ENCODE peak calls at places on chromosome 5, in six cellular contexts. J is H1, B is GM12878, S is K562, C is SK-N-SH, D is HCT116. V is an unnamed sample.

GRCh38 chr5:132771559-132771998 is 5.5 kb downstream of the SEPTIN8 start:
- DNase-seq in D (no peak), S (no peak), B (no peak), C (no peak), J (no peak), V (no peak)

GRCh38 chr5:54669845-54670635 is 152.5 kb downstream of the SNX18 start:
- DNase-seq in C (no peak), B (no peak), J (no peak), D (no peak), S (no peak), V (no peak)

GRCh38 chr5:157652377-157652692 is at the start of gene SOX30:
- DNase-seq in J (no peak), B (no peak), S (no peak), D (no peak), C (no peak), V (no peak)

GRCh38 chr5:139246394-139246793 is 47.1 kb upstream of the MATR3 start:
- DNase-seq in B (no peak), S (peak; percentile 43), D (no peak), J (no peak), C (no peak), V (no peak)

GRCh38 chr5:6495433-6496206 is 47.0 kb downstream of the UBE2QL1 start:
- DNase-seq in S (no peak), B (no peak), D (no peak), J (no peak), C (no peak), V (no peak)

GRCh38 chr5:141084487-141084989 is 9.9 kb upstream of the PCDHB2 start:
- DNase-seq in S (peak; percentile 12), J (peak; percentile 66), D (no peak), C (peak; percentile 77), B (no peak), V (peak; percentile 44)

GRCh38 chr5:132090107-132090506 is 16.5 kb downstream of the CSF2 start:
- DNase-seq in J (no peak), D (peak; percentile 44), C (no peak), S (no peak), B (no peak), V (no peak)

GRCh38 chr5:64939772-64940510 is 171.2 kb downstream of the CWC27 start:
- DNase-seq in J (peak; percentile 53), C (no peak), D (no peak), B (no peak), S (no peak), V (no peak)

GRCh38 chr5:142959683-142960308 is 189.6 kb downstream of the ARHGAP26 start:
- DNase-seq in S (no peak), D (no peak), J (no peak), C (no peak), B (no peak), V (no peak)

GRCh38 chr5:2169862-2170820 is 287.4 kb upstream of the IRX4 start:
- DNase-seq in D (no peak), S (no peak), B (no peak), J (no peak), C (no peak), V (no peak)
- TF ChIP-seq JUND in D (no peak), S (no peak), B (no peak), J (no peak), C (no peak), V (no peak)

DNA sequence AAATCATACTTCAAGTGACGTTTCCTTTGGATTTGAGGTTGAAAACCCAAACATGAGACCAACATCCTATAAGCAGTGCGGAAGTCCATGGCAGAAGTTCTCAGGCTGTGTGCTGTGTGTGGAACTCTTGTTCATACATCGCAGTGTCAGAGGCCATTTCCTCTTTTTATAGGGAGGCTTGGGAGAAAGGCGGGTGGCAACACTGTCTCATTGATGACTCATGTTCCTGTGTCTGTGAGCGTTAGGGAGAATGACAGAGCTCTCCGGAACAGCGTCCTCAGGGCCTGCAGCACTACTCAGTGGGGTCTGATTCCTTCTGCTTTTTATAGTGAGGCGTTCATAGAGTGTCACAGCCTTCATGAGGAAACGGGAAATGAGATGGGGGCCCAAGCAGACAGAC is 98.8 kb upstream of the BASP1 start:
- DNase-seq in D (peak; percentile 70), C (peak; percentile 31), S (no peak), J (no peak), B (no peak), V (no peak)
- TF ChIP-seq JUND in D (peak; percentile 86), C (peak; percentile 87), S (peak; percentile 96), J (no peak), B (no peak), V (no peak)

GRCh38 chr5:99032234-99033013 is 103.6 kb upstream of the CHD1 start:
- DNase-seq in B (no peak), D (peak; percentile 56), S (peak; percentile 46), C (peak; percentile 46), J (no peak), V (peak; percentile 79)
- TF ChIP-seq JUND in B (no peak), D (no peak), S (peak; percentile 44), C (no peak), J (no peak), V (no peak)

GRCh38 chr5:124929000-124929399 is 182.6 kb upstream of the ZNF608 start:
- DNase-seq in S (no peak), B (no peak), D (no peak), J (no peak), C (no peak), V (no peak)

GRCh38 chr5:124924729-124925128 is 178.3 kb upstream of the ZNF608 start:
- DNase-seq in B (no peak), D (no peak), J (no peak), S (no peak), C (no peak), V (no peak)

GRCh38 chr5:124932791-124933600 is 186.6 kb upstream of the ZNF608 start:
- DNase-seq in B (no peak), C (peak; percentile 53), S (no peak), J (no peak), D (no peak), V (no peak)

GRCh38 chr5:124923131-124923530 is 176.7 kb upstream of the ZNF608 start:
- DNase-seq in J (no peak), D (no peak), S (no peak), B (no peak), C (no peak), V (no peak)

DNA sequence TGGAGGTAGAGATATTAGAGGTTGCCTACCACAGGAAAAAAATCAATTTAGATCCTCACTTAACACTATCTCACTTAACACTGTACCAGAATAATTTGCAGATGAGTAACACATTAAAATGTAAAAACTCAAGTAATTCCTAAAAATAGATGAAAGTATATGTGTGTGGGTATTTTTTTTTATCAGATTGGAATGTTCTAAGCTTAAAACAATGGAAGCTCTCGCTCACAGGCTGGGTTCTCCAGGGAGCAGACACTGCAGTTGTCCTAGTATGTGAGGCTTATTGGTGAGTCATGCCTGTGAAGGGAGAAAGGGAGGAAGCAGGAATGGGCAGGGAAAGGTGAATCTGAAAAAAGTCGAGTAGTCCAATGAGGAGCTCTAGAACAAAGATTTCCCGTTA is 181.3 kb upstream of the ZNF608 start:
- DNase-seq in C (no peak), B (no peak), D (no peak), J (no peak), S (no peak), V (no peak)
- TF ChIP-seq JUND in C (no peak), B (no peak), D (no peak), J (no peak), S (no peak), V (no peak)

GRCh38 chr5:78594014-78594413 is 54.6 kb downstream of the LHFPL2 start:
- DNase-seq in B (no peak), D (no peak), S (no peak), C (no peak), J (no peak), V (no peak)
- TF ChIP-seq JUND in B (no peak), D (no peak), S (no peak), C (no peak), J (no peak), V (no peak)

GRCh38 chr5:108164574-108164973 is 217.3 kb downstream of the FBXL17 start:
- DNase-seq in S (no peak), D (no peak), B (no peak), C (no peak), J (no peak), V (no peak)
- TF ChIP-seq JUND in S (no peak), D (no peak), B (no peak), C (no peak), J (no peak), V (no peak)

DNA sequence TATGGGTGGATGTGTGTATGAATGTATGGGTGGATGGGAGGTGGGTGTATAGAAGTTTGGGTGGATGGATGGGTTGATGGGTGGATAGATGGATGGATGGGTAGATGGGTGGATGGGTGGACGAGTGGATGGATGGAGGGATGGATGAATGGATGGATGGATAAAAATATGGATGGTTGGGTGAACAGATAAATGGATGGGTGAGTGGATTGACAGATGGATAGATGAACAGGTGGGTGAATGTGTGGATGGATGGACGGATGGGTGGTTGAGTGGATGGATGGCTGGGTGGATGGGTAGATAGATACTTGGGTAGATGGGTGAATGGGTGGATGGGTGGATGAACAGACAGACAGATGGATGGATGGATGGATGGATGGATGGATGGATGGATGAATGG is 166.9 kb downstream of the IRX2 start:
- DNase-seq in B (no peak), D (no peak), S (no peak), C (no peak), J (no peak), V (no peak)
- TF ChIP-seq JUND in B (no peak), D (no peak), S (no peak), C (no peak), J (no peak), V (no peak)

V was measured in T47D.